ENCODE peak calls at places on chromosomes 11 and 22, in five cellular contexts. One of them, this sample, is unnamed.

GRCh38 chr22:28892175-28892731 is 8.9 kb downstream of the ZNRF3 start:
- DNase-seq in fibroblast of lung: no peak
- DNase-seq in cardiac fibroblast: no peak
- DNase-seq in psoas muscle: no peak
- DNase-seq in hepatocyte: peak
- DNase-seq in this sample: no peak

GRCh38 chr11:117820071-117820470 is 4.5 kb downstream of the FXYD2 start:
- DNase-seq in fibroblast of lung: no peak
- DNase-seq in cardiac fibroblast: no peak
- DNase-seq in psoas muscle: peak
- DNase-seq in hepatocyte: no peak
- DNase-seq in this sample: no peak

GRCh38 chr11:16612801-16613400 is 125.5 kb upstream of the C11orf58 start:
- DNase-seq in fibroblast of lung: peak
- DNase-seq in cardiac fibroblast: no peak
- DNase-seq in psoas muscle: peak
- DNase-seq in hepatocyte: peak
- DNase-seq in this sample: no peak

GRCh38 chr11:91299980-91300379 is 924.6 kb upstream of the FAT3 start:
- DNase-seq in fibroblast of lung: peak
- DNase-seq in cardiac fibroblast: peak
- DNase-seq in psoas muscle: no peak
- DNase-seq in hepatocyte: no peak
- DNase-seq in this sample: peak

GRCh38 chr11:69312418-69313399 is 18.8 kb downstream of the MYEOV start:
- DNase-seq in fibroblast of lung: peak
- DNase-seq in cardiac fibroblast: peak
- DNase-seq in psoas muscle: no peak
- DNase-seq in hepatocyte: no peak
- DNase-seq in this sample: no peak

GRCh38 chr11:64224891-64225607 is 937 bp downstream of the TRPT1 start:
- DNase-seq in fibroblast of lung: no peak
- DNase-seq in cardiac fibroblast: no peak
- DNase-seq in psoas muscle: peak
- DNase-seq in hepatocyte: no peak
- DNase-seq in this sample: peak

GRCh38 chr11:22076215-22076930 is 116.5 kb upstream of the ANO5 start:
- DNase-seq in fibroblast of lung: no peak
- DNase-seq in cardiac fibroblast: no peak
- DNase-seq in psoas muscle: no peak
- DNase-seq in hepatocyte: no peak
- DNase-seq in this sample: no peak

GRCh38 chr11:73154178-73154577 is 12.1 kb upstream of the FCHSD2 start:
- DNase-seq in fibroblast of lung: no peak
- DNase-seq in cardiac fibroblast: no peak
- DNase-seq in psoas muscle: no peak
- DNase-seq in hepatocyte: no peak
- DNase-seq in this sample: peak

GRCh38 chr11:105232021-105232420 is 92.5 kb upstream of the CARD18 start:
- DNase-seq in fibroblast of lung: no peak
- DNase-seq in cardiac fibroblast: no peak
- DNase-seq in psoas muscle: no peak
- DNase-seq in hepatocyte: no peak
- DNase-seq in this sample: no peak

GRCh38 chr11:63673579-63673978 is 2.4 kb upstream of the ATL3 start:
- DNase-seq in fibroblast of lung: peak
- DNase-seq in cardiac fibroblast: no peak
- DNase-seq in psoas muscle: no peak
- DNase-seq in hepatocyte: no peak
- DNase-seq in this sample: no peak

GRCh38 chr11:2891901-2892214 is 6.3 kb upstream of the CDKN1C start:
- DNase-seq in fibroblast of lung: peak
- DNase-seq in cardiac fibroblast: no peak
- DNase-seq in psoas muscle: no peak
- DNase-seq in hepatocyte: peak
- DNase-seq in this sample: no peak

GRCh38 chr22:39236321-39237275 is 8.2 kb downstream of the PDGFB start:
- DNase-seq in fibroblast of lung: no peak
- DNase-seq in cardiac fibroblast: peak
- DNase-seq in psoas muscle: peak
- DNase-seq in hepatocyte: no peak
- DNase-seq in this sample: peak

GRCh38 chr22:32674925-32675825 is 126.3 kb upstream of the TIMP3 start:
- DNase-seq in fibroblast of lung: no peak
- DNase-seq in cardiac fibroblast: peak
- DNase-seq in psoas muscle: peak
- DNase-seq in hepatocyte: no peak
- DNase-seq in this sample: no peak

GRCh38 chr22:42173183-42173926 is 42.7 kb upstream of the CYP2D6 start:
- DNase-seq in fibroblast of lung: no peak
- DNase-seq in cardiac fibroblast: peak
- DNase-seq in psoas muscle: no peak
- DNase-seq in hepatocyte: no peak
- DNase-seq in this sample: no peak

GRCh38 chr11:83060965-83061364 is 10.7 kb downstream of the RAB30 start:
- DNase-seq in fibroblast of lung: no peak
- DNase-seq in cardiac fibroblast: no peak
- DNase-seq in psoas muscle: no peak
- DNase-seq in hepatocyte: no peak
- DNase-seq in this sample: no peak
- H3K4me3 ChIP-seq in fibroblast of lung: no peak
- H3K4me3 ChIP-seq in cardiac fibroblast: no peak
- H3K4me3 ChIP-seq in psoas muscle: no peak
- H3K4me3 ChIP-seq in hepatocyte: no peak
- H3K4me3 ChIP-seq in this sample: no peak

DNA sequence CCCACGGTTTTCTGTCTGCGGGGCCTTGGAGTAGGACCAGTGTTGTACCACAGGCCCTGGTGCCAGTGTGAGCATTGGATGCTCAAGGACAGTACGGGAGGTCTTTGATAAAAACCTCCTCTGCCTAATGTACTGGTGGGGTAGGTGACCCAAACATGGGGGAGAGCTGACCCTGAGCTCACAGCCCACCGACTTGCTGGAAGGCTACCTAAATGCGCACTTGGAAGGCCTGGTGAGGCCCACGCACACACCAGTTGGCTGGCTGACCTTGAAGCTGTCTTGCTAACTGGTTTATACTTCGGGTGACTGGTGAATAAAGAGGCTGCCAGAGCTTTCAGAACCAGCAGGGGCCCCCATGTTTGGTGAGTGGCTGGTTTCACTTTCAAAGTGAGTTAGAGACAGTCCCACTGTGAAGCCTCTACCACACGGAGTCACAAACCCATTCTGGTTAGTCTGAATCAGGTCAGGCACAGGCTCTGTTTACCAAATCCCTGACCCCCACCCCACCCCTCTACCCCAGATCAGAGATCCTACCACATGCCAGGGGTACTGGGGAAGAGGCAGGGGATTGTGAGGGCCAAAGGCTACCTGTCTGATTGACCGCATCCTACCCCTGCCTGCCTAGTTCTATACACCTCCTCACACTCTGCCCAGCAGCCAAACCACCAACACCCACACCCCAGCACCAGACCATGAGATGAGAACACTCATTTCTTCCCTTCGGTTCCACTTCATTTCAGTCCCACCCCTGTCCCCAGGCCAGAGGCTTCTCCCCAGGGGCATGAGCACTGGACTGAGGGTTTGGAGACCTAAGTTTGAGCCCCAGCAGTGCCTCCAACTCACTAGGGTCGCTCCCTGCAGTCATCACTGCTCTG is 12.7 kb upstream of the IL2RB start:
- DNase-seq in fibroblast of lung: no peak
- DNase-seq in cardiac fibroblast: no peak
- DNase-seq in psoas muscle: peak
- DNase-seq in hepatocyte: no peak
- DNase-seq in this sample: peak
- TF ChIP-seq CTCF in fibroblast of lung: no peak
- TF ChIP-seq CTCF in cardiac fibroblast: no peak
- TF ChIP-seq CTCF in psoas muscle: no peak
- TF ChIP-seq CTCF in hepatocyte: no peak
- TF ChIP-seq CTCF in this sample: peak

GRCh38 chr11:122692444-122692843 is 36.9 kb downstream of the UBASH3B start:
- DNase-seq in fibroblast of lung: no peak
- DNase-seq in cardiac fibroblast: no peak
- DNase-seq in psoas muscle: no peak
- DNase-seq in hepatocyte: no peak
- DNase-seq in this sample: no peak

GRCh38 chr11:122695076-122695620 is 39.6 kb downstream of the UBASH3B start:
- DNase-seq in fibroblast of lung: no peak
- DNase-seq in cardiac fibroblast: peak
- DNase-seq in psoas muscle: no peak
- DNase-seq in hepatocyte: no peak
- DNase-seq in this sample: no peak

GRCh38 chr11:122691751-122692150 is 36.2 kb downstream of the UBASH3B start:
- DNase-seq in fibroblast of lung: no peak
- DNase-seq in cardiac fibroblast: no peak
- DNase-seq in psoas muscle: no peak
- DNase-seq in hepatocyte: no peak
- DNase-seq in this sample: no peak

GRCh38 chr11:122690292-122690691 is 34.8 kb downstream of the UBASH3B start:
- DNase-seq in fibroblast of lung: no peak
- DNase-seq in cardiac fibroblast: no peak
- DNase-seq in psoas muscle: no peak
- DNase-seq in hepatocyte: no peak
- DNase-seq in this sample: no peak

GRCh38 chr11:122690801-122691649 is 35.5 kb downstream of the UBASH3B start:
- DNase-seq in fibroblast of lung: peak
- DNase-seq in cardiac fibroblast: peak
- DNase-seq in psoas muscle: no peak
- DNase-seq in hepatocyte: no peak
- DNase-seq in this sample: no peak
- H3K4me3 ChIP-seq in fibroblast of lung: peak
- H3K4me3 ChIP-seq in cardiac fibroblast: peak
- H3K4me3 ChIP-seq in psoas muscle: peak
- H3K4me3 ChIP-seq in hepatocyte: no peak
- H3K4me3 ChIP-seq in this sample: no peak

GRCh38 chr22:46251816-46252380 is 1.8 kb upstream of the CDPF1 start:
- DNase-seq in fibroblast of lung: no peak
- DNase-seq in cardiac fibroblast: no peak
- DNase-seq in psoas muscle: no peak
- DNase-seq in hepatocyte: no peak
- DNase-seq in this sample: no peak

GRCh38 chr22:46247443-46247975 is 2.6 kb downstream of the CDPF1 start:
- DNase-seq in fibroblast of lung: no peak
- DNase-seq in cardiac fibroblast: no peak
- DNase-seq in psoas muscle: no peak
- DNase-seq in hepatocyte: no peak
- DNase-seq in this sample: no peak

GRCh38 chr22:46250783-46251125 is 661 bp upstream of the CDPF1 start:
- DNase-seq in fibroblast of lung: no peak
- DNase-seq in cardiac fibroblast: no peak
- DNase-seq in psoas muscle: no peak
- DNase-seq in hepatocyte: no peak
- DNase-seq in this sample: no peak

GRCh38 chr22:46251266-46251665 is 1.2 kb upstream of the CDPF1 start:
- DNase-seq in fibroblast of lung: no peak
- DNase-seq in cardiac fibroblast: no peak
- DNase-seq in psoas muscle: no peak
- DNase-seq in hepatocyte: no peak
- DNase-seq in this sample: no peak

GRCh38 chr22:46250035-46250782 is at the start of gene CDPF1:
- DNase-seq in fibroblast of lung: peak
- DNase-seq in cardiac fibroblast: peak
- DNase-seq in psoas muscle: peak
- DNase-seq in hepatocyte: peak
- DNase-seq in this sample: peak
- TF ChIP-seq CTCF in fibroblast of lung: no peak
- TF ChIP-seq CTCF in cardiac fibroblast: no peak
- TF ChIP-seq CTCF in psoas muscle: no peak
- TF ChIP-seq CTCF in hepatocyte: no peak
- TF ChIP-seq CTCF in this sample: no peak

GRCh38 chr11:65900899-65901180 is 652 bp upstream of the FOSL1 start:
- DNase-seq in fibroblast of lung: no peak
- DNase-seq in cardiac fibroblast: no peak
- DNase-seq in psoas muscle: no peak
- DNase-seq in hepatocyte: no peak
- DNase-seq in this sample: no peak

GRCh38 chr11:65898656-65899355 is 1.4 kb downstream of the FOSL1 start:
- DNase-seq in fibroblast of lung: no peak
- DNase-seq in cardiac fibroblast: no peak
- DNase-seq in psoas muscle: no peak
- DNase-seq in hepatocyte: no peak
- DNase-seq in this sample: no peak

GRCh38 chr11:65900125-65900898 is at the start of gene FOSL1:
- DNase-seq in fibroblast of lung: peak
- DNase-seq in cardiac fibroblast: peak
- DNase-seq in psoas muscle: peak
- DNase-seq in hepatocyte: peak
- DNase-seq in this sample: peak

GRCh38 chr11:65897020-65897471 is 3.1 kb downstream of the FOSL1 start:
- DNase-seq in fibroblast of lung: no peak
- DNase-seq in cardiac fibroblast: no peak
- DNase-seq in psoas muscle: no peak
- DNase-seq in hepatocyte: no peak
- DNase-seq in this sample: no peak

DNA sequence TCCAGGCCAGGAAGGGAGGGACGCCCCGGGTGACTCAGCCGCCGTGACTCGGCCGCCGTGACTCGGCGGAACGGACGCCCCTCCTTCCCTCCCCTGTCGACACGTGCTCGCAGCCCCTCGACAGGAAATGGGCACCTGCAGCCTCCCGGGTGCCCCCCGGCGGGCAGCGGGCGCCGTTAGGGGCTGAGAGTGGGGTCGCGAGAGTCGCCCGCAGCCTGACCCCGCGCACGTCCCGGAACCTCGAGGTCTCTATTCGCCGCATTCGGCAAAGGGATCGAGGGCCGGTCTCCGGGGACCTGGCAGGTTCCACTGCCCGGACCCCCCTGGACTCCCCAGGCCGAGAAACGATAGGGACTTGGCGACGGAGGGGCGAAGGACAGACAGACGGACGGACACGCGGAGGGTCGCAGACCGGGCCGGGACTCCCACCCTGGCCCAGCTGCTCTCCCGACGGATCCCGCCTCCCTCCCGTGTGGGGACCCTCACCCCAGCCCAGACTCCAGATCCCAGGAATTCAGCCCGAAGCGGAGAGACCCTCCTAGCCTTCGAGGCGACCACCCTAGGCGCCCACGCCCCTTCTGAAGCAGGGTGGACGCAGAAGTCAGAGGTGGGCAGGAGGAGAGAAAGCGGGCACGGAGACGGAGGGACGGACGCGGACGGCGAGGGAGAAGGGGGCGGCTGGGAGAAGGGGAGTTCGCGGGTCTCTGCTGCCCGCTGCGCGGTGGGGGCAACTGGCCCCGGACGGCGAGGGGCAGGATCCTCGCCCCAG is 648 bp downstream of the FOSL1 start:
- DNase-seq in fibroblast of lung: peak
- DNase-seq in cardiac fibroblast: peak
- DNase-seq in psoas muscle: peak
- DNase-seq in hepatocyte: peak
- DNase-seq in this sample: peak
- H3K4me3 ChIP-seq in fibroblast of lung: peak
- H3K4me3 ChIP-seq in cardiac fibroblast: peak
- H3K4me3 ChIP-seq in psoas muscle: peak
- H3K4me3 ChIP-seq in hepatocyte: peak
- H3K4me3 ChIP-seq in this sample: peak

This sample was measured in GM12865.